ENCODE peak calls at places on chromosomes 6 and 20, in seven cellular contexts. One of them, this sample, is unnamed.

GRCh38 chr6:52728394-52728793 is 34.9 kb downstream of the GSTA2 start:
- ATAC-seq in GM12878: no peak
- ATAC-seq in activated T-helper 17 cell treated with anti-CD3 and anti-CD28 coated beads, Interleukin-2, amount 50 U/mL, for 72 hours: no peak
- ATAC-seq in left lung: no peak
- ATAC-seq in activated naive CD8-positive, alpha-beta T cell treated with anti-CD3 and anti-CD28 coated beads, Interleukin-2, amount 10 ng/mL, durations not matched to agents 7 days and 5 days: no peak
- ATAC-seq in body of pancreas: no peak
- ATAC-seq in HCT116: no peak
- ATAC-seq in this sample: no peak

GRCh38 chr20:23361108-23361650 is 803 bp upstream of the GZF1 start:
- ATAC-seq in GM12878: no peak
- ATAC-seq in activated T-helper 17 cell treated with anti-CD3 and anti-CD28 coated beads, Interleukin-2, amount 50 U/mL, for 72 hours: no peak
- ATAC-seq in left lung: peak; percentile 8
- ATAC-seq in activated naive CD8-positive, alpha-beta T cell treated with anti-CD3 and anti-CD28 coated beads, Interleukin-2, amount 10 ng/mL, durations not matched to agents 7 days and 5 days: no peak
- ATAC-seq in body of pancreas: no peak
- ATAC-seq in HCT116: peak; percentile 8
- ATAC-seq in this sample: no peak

GRCh38 chr20:57566399-57566798 is 5.5 kb downstream of the PCK1 start:
- ATAC-seq in GM12878: no peak
- ATAC-seq in activated T-helper 17 cell treated with anti-CD3 and anti-CD28 coated beads, Interleukin-2, amount 50 U/mL, for 72 hours: no peak
- ATAC-seq in left lung: no peak
- ATAC-seq in activated naive CD8-positive, alpha-beta T cell treated with anti-CD3 and anti-CD28 coated beads, Interleukin-2, amount 10 ng/mL, durations not matched to agents 7 days and 5 days: no peak
- ATAC-seq in body of pancreas: no peak
- ATAC-seq in HCT116: no peak
- ATAC-seq in this sample: no peak

GRCh38 chr20:33798444-33798843 is 12.7 kb upstream of the CHMP4B start:
- ATAC-seq in GM12878: no peak
- ATAC-seq in activated T-helper 17 cell treated with anti-CD3 and anti-CD28 coated beads, Interleukin-2, amount 50 U/mL, for 72 hours: no peak
- ATAC-seq in left lung: no peak
- ATAC-seq in activated naive CD8-positive, alpha-beta T cell treated with anti-CD3 and anti-CD28 coated beads, Interleukin-2, amount 10 ng/mL, durations not matched to agents 7 days and 5 days: no peak
- ATAC-seq in body of pancreas: no peak
- ATAC-seq in HCT116: no peak
- ATAC-seq in this sample: no peak

GRCh38 chr6:106875782-106876321 is 98.7 kb downstream of the CD24 start:
- ATAC-seq in GM12878: no peak
- ATAC-seq in activated T-helper 17 cell treated with anti-CD3 and anti-CD28 coated beads, Interleukin-2, amount 50 U/mL, for 72 hours: no peak
- ATAC-seq in left lung: no peak
- ATAC-seq in activated naive CD8-positive, alpha-beta T cell treated with anti-CD3 and anti-CD28 coated beads, Interleukin-2, amount 10 ng/mL, durations not matched to agents 7 days and 5 days: no peak
- ATAC-seq in body of pancreas: no peak
- ATAC-seq in HCT116: no peak
- ATAC-seq in this sample: no peak

GRCh38 chr20:50309280-50309763 is 118.7 kb downstream of the CEBPB start:
- ATAC-seq in GM12878: no peak
- ATAC-seq in activated T-helper 17 cell treated with anti-CD3 and anti-CD28 coated beads, Interleukin-2, amount 50 U/mL, for 72 hours: no peak
- ATAC-seq in left lung: no peak
- ATAC-seq in activated naive CD8-positive, alpha-beta T cell treated with anti-CD3 and anti-CD28 coated beads, Interleukin-2, amount 10 ng/mL, durations not matched to agents 7 days and 5 days: no peak
- ATAC-seq in body of pancreas: no peak
- ATAC-seq in HCT116: no peak
- ATAC-seq in this sample: no peak

GRCh38 chr6:28719275-28719940 is 193.7 kb downstream of the GPX5 start:
- ATAC-seq in GM12878: peak; percentile 48
- ATAC-seq in activated T-helper 17 cell treated with anti-CD3 and anti-CD28 coated beads, Interleukin-2, amount 50 U/mL, for 72 hours: no peak
- ATAC-seq in left lung: no peak
- ATAC-seq in activated naive CD8-positive, alpha-beta T cell treated with anti-CD3 and anti-CD28 coated beads, Interleukin-2, amount 10 ng/mL, durations not matched to agents 7 days and 5 days: no peak
- ATAC-seq in body of pancreas: no peak
- ATAC-seq in HCT116: peak; percentile 97
- ATAC-seq in this sample: no peak

GRCh38 chr20:20679306-20679705 is 33.1 kb downstream of the RALGAPA2 start:
- ATAC-seq in GM12878: no peak
- ATAC-seq in activated T-helper 17 cell treated with anti-CD3 and anti-CD28 coated beads, Interleukin-2, amount 50 U/mL, for 72 hours: no peak
- ATAC-seq in left lung: no peak
- ATAC-seq in activated naive CD8-positive, alpha-beta T cell treated with anti-CD3 and anti-CD28 coated beads, Interleukin-2, amount 10 ng/mL, durations not matched to agents 7 days and 5 days: no peak
- ATAC-seq in body of pancreas: no peak
- ATAC-seq in HCT116: no peak
- ATAC-seq in this sample: no peak

GRCh38 chr6:56594699-56595098 is 48.0 kb downstream of the DST start:
- ATAC-seq in GM12878: peak; percentile 36
- ATAC-seq in activated T-helper 17 cell treated with anti-CD3 and anti-CD28 coated beads, Interleukin-2, amount 50 U/mL, for 72 hours: no peak
- ATAC-seq in left lung: peak; percentile 19
- ATAC-seq in activated naive CD8-positive, alpha-beta T cell treated with anti-CD3 and anti-CD28 coated beads, Interleukin-2, amount 10 ng/mL, durations not matched to agents 7 days and 5 days: no peak
- ATAC-seq in body of pancreas: no peak
- ATAC-seq in HCT116: no peak
- ATAC-seq in this sample: peak; percentile 44